ENCODE peak calls at places on chromosome 1, in nine cellular contexts. U is HL-60; K is fibroblast of villous mesenchyme; X is cardiac muscle cell; N is colonic mucosa; W is adrenal gland; G is cardiac fibroblast; A is activated CD8-positive, alpha-beta T cell treated with anti-CD3 and anti-CD28 coated beads for 36 hours; J is HepG2. L is an unnamed sample.

GRCh38 chr1:220917535-220918209 is 38.4 kb downstream of the HLX start:
- DNase-seq in U (no peak), K (no peak), X (no peak), N (no peak), W (no peak), G (no peak), A (no peak), J (no peak), L (no peak)

GRCh38 chr1:11320153-11320936 is 47.3 kb downstream of the UBIAD1 start:
- DNase-seq in U (no peak), K (no peak), X (no peak), N (peak; percentile 20), W (no peak), G (no peak), A (peak; percentile 70), J (peak; percentile 16), L (peak; percentile 81)

GRCh38 chr1:118815909-118816308 is 172.2 kb downstream of the TBX15 start:
- DNase-seq in U (no peak), K (no peak), X (peak; percentile 26), N (no peak), W (no peak), G (peak; percentile 11), A (no peak), J (no peak), L (no peak)

GRCh38 chr1:226121587-226122400 is 59.3 kb downstream of the H3-3A start:
- DNase-seq in U (peak; percentile 51), K (peak; percentile 33), X (peak; percentile 52), N (peak; percentile 75), W (no peak), G (peak; percentile 54), A (peak; percentile 71), J (peak; percentile 49), L (peak; percentile 90)

GRCh38 chr1:50333595-50333974 is 89.7 kb downstream of the DMRTA2 start:
- DNase-seq in U (no peak), K (peak; percentile 24), X (peak; percentile 55), N (peak; percentile 61), W (peak; percentile 16), G (peak; percentile 42), A (peak; percentile 68), J (no peak), L (peak; percentile 89)

GRCh38 chr1:246906833-246907232 is 24.9 kb downstream of the AHCTF1 start:
- DNase-seq in U (no peak), K (no peak), X (no peak), N (no peak), W (no peak), G (no peak), A (no peak), J (peak; percentile 86), L (no peak)

GRCh38 chr1:204202481-204202880 is 6.2 kb upstream of the KISS1 start:
- DNase-seq in U (no peak), K (no peak), X (no peak), N (no peak), W (no peak), G (no peak), A (no peak), J (no peak), L (no peak)

GRCh38 chr1:182684128-182684828 is at the start of gene RGS8:
- DNase-seq in U (no peak), K (no peak), X (no peak), N (no peak), W (no peak), G (no peak), A (no peak), J (no peak), L (no peak)

GRCh38 chr1:115676498-115677171 is 34.9 kb downstream of the VANGL1 start:
- DNase-seq in U (no peak), K (no peak), X (no peak), N (peak; percentile 42), W (no peak), G (no peak), A (no peak), J (no peak), L (no peak)

GRCh38 chr1:81165963-81166362 is 634.8 kb upstream of the ADGRL2 start:
- DNase-seq in U (no peak), K (no peak), X (no peak), N (no peak), W (no peak), G (no peak), A (no peak), J (no peak), L (no peak)

GRCh38 chr1:30125449-30126170 is 597.8 kb downstream of the MATN1 start:
- DNase-seq in U (no peak), K (no peak), X (no peak), N (no peak), W (no peak), G (no peak), A (no peak), J (no peak), L (no peak)

GRCh38 chr1:17441265-17441992 is 2.0 kb upstream of the RCC2 start:
- DNase-seq in U (no peak), K (peak; percentile 63), X (peak; percentile 58), N (no peak), W (no peak), G (peak; percentile 29), A (peak; percentile 37), J (no peak), L (no peak)

GRCh38 chr1:102184477-102184876 is 187.8 kb upstream of the OLFM3 start:
- DNase-seq in U (no peak), K (no peak), X (no peak), N (no peak), W (no peak), G (no peak), A (no peak), J (no peak), L (no peak)

GRCh38 chr1:203915811-203916210 is 54.4 kb downstream of the SNRPE start:
- DNase-seq in U (no peak), K (peak; percentile 67), X (no peak), N (no peak), W (no peak), G (no peak), A (no peak), J (no peak), L (no peak)

GRCh38 chr1:212712451-212713303 is 13.0 kb upstream of the BATF3 start:
- DNase-seq in U (no peak), K (peak; percentile 8), X (peak; percentile 58), N (no peak), W (no peak), G (peak; percentile 56), A (peak; percentile 19), J (no peak), L (no peak)

GRCh38 chr1:19651141-19651737 is 7.1 kb downstream of the NBL1 start:
- DNase-seq in U (no peak), K (peak; percentile 60), X (peak; percentile 72), N (no peak), W (peak; percentile 59), G (peak; percentile 70), A (peak; percentile 68), J (peak; percentile 24), L (peak; percentile 88)

DNA sequence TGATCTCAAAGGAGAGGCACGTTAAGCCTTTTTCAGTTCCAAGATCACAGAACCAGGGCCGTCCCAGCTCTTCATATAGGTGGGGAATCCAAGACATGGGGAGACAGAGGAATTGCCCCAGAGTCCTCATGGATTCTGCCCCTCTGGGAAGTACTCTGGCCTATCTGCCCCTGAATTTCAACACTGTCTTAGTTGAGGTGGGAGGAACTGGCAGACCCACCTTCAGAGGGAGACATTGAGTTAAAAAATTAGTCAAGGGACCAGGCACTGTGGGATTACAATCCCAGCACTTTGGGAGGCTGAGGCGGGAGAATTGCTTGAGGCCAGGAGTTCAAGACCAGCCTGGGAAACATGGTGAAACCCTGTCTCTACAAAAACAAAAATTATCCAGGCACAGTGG is 2.1 kb upstream of the KNCN start:
- DNase-seq in U (no peak), K (no peak), X (no peak), N (no peak), W (no peak), G (no peak), A (no peak), J (no peak), L (no peak)
- TF ChIP-seq CTCF in U (no peak), K (no peak), X (no peak), N (no peak), W (no peak), G (no peak), A (no peak), J (peak; percentile 31), L (no peak)

GRCh38 chr1:150484861-150485260 is 2.4 kb upstream of the TARS2 start:
- DNase-seq in U (no peak), K (peak; percentile 50), X (peak; percentile 56), N (no peak), W (no peak), G (peak; percentile 54), A (no peak), J (peak; percentile 35), L (no peak)
- TF ChIP-seq CTCF in U (peak; percentile 2), K (peak; percentile 49), X (peak; percentile 35), N (no peak), W (no peak), G (peak; percentile 39), A (no peak), J (peak; percentile 53), L (no peak)

DNA sequence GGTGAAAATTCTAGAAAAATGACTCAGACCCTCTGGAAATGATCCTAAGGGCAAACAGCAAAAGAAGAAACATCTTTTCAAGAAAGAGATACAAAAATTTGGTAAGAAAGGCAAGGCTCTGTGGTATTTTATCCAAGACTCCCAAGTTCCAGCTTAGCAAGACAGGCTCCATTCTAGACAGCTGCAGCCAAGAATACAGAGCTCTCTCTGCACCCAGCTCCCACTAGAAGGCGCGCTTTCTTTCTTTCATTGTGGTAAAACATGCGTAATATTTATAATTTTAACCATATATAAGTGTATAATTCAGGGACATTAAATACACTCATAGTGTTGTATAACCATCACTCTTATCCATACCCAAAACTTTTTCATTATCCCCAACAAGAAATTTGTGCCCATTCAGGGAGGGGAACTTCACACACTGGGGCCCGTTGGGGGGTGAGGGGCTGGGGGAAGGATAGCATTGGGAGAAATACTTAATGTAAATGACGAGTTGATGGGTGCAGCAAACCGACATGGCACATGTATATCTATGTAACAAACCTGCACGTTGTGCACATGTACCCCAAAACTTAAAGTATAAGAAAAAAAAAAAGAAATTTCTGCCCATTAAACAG is 2.2 kb upstream of the HFM1 start:
- DNase-seq in U (no peak), K (no peak), X (peak; percentile 18), N (no peak), W (no peak), G (peak; percentile 12), A (peak; percentile 5), J (peak; percentile 2), L (no peak)
- TF ChIP-seq CTCF in U (no peak), K (peak; percentile 52), X (peak; percentile 33), N (no peak), W (no peak), G (peak; percentile 23), A (no peak), J (peak; percentile 39), L (no peak)

DNA sequence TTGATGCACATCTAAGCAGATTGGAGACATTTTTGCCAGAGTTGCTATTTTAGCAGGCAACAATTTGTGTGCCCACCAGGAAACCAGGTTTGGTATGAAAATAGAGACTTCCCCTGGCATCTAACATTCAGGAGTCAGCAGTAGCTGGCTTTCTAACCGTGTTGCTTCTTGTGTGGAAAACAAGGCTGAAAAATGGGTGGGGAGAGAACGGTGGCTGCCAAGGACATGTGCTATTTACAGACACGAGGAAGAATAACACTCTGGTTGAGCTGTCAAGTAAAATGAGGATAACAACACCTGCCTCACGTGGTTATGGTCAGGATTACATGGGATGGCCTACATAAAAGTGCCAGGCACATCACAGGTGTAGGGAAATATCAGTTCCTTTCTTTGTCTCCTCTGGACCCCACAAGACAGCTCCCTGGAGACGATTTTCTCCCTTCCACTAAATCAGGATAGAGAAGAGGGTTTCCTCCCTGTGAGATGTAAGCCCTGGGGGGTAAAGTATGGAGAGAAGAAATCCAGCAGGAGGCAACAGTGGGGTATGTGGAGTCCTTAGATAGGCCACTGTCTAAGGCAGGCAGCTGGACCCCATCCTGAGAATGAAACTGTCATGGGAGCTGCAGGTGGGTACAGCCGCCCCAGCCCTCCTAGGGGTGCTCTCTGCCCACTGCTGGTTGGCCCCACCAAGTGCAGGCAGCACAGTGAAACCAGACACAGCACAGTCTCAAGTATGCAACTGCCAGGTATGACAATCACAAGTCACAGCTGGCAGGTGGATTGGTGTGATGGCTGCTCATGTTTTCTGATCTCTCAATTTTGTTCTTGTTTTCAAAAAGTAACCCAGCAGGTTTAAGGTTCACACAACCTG is 80.3 kb downstream of the TENT5C start:
- DNase-seq in U (no peak), K (no peak), X (no peak), N (no peak), W (no peak), G (no peak), A (peak; percentile 13), J (no peak), L (no peak)
- TF ChIP-seq CTCF in U (no peak), K (no peak), X (peak; percentile 3), N (no peak), W (no peak), G (no peak), A (no peak), J (no peak), L (no peak)

L was measured in GM13976.